ENCODE peak calls at places on chromosomes 12 and 14, in nine cellular contexts. V is T1000, G is NCI-H1092 treated with DMSO at 0.1 percent for 48 hours, C is endothelial cell, N is ureter, Y is cardiac fibroblast, I is EL, Z is ELF-1, X is neural crest cell. L is an unnamed sample.

GRCh38 chr12:25712169-25712568 is 159.1 kb upstream of the LMNTD1 start:
- DNase-seq in G (no peak), N (no peak), Y (no peak), C (no peak), X (no peak), V (no peak), Z (no peak), I (no peak), L (no peak)

GRCh38 chr14:104968153-104968527 is 10.0 kb downstream of the AHNAK2 start:
- DNase-seq in V (no peak), G (no peak), Z (peak), N (peak), C (peak), X (no peak), I (peak), Y (peak), L (peak)

GRCh38 chr14:50410921-50411320 is 14.2 kb upstream of the CDKL1 start:
- DNase-seq in I (peak), G (no peak), Y (peak), X (no peak), C (no peak), Z (no peak), N (no peak), V (no peak), L (no peak)

GRCh38 chr12:47878918-47879481 is 25.8 kb downstream of the VDR start:
- DNase-seq in X (no peak), Z (no peak), G (no peak), N (no peak), C (no peak), I (no peak), Y (no peak), V (no peak), L (no peak)

GRCh38 chr14:96053600-96054381 is 14.6 kb downstream of the C14orf132 start:
- DNase-seq in Z (no peak), V (peak), X (no peak), C (no peak), G (no peak), I (peak), N (peak), Y (peak), L (no peak)

GRCh38 chr12:44972746-44973421 is 78.0 kb downstream of the DBX2 start:
- DNase-seq in Z (peak), I (peak), Y (peak), G (peak), N (no peak), X (peak), V (no peak), C (no peak), L (peak)

GRCh38 chr14:60302663-60303062 is 53.6 kb downstream of the PPM1A start:
- DNase-seq in C (no peak), V (no peak), Y (no peak), X (no peak), N (no peak), Z (no peak), I (no peak), G (no peak), L (peak)

GRCh38 chr14:29906256-29906885 is 21.3 kb downstream of the PRKD1 start:
- DNase-seq in I (peak), X (no peak), Z (no peak), G (no peak), C (no peak), Y (no peak), N (peak), V (no peak), L (no peak)

GRCh38 chr12:55970775-55971174 is 3.1 kb upstream of the RAB5B start:
- DNase-seq in I (peak), C (no peak), Y (peak), X (no peak), G (no peak), V (peak), N (no peak), Z (no peak), L (no peak)

GRCh38 chr14:33704486-33704885 is 246.4 kb downstream of the EGLN3 start:
- DNase-seq in Y (no peak), N (no peak), X (no peak), I (no peak), C (no peak), Z (no peak), G (no peak), V (no peak), L (no peak)

GRCh38 chr12:68803948-68804653 is 3.9 kb upstream of the MDM2 start:
- DNase-seq in V (no peak), Z (no peak), X (no peak), N (peak), Y (no peak), C (no peak), G (no peak), I (no peak), L (peak)

GRCh38 chr12:44002607-44003006 is 166.7 kb downstream of the TMEM117 start:
- DNase-seq in N (no peak), I (no peak), Z (no peak), V (no peak), X (no peak), Y (no peak), C (no peak), G (no peak), L (no peak)

GRCh38 chr12:26017484-26018211 is 59.2 kb downstream of the RASSF8 start:
- DNase-seq in Z (peak), I (peak), C (peak), G (no peak), X (peak), Y (peak), V (no peak), N (no peak), L (peak)

GRCh38 chr12:116609715-116610114 is 50.5 kb downstream of the MAP1LC3B2 start:
- DNase-seq in N (no peak), I (no peak), C (peak), Z (peak), V (no peak), G (no peak), X (peak), Y (peak), L (peak)

GRCh38 chr12:4856556-4856955 is 53.1 kb upstream of the KCNA1 start:
- DNase-seq in V (no peak), G (peak), Y (no peak), N (no peak), X (no peak), C (no peak), Z (no peak), I (no peak), L (no peak)

GRCh38 chr12:117073611-117074010 is 25.6 kb downstream of the TESC start:
- DNase-seq in X (no peak), N (no peak), C (no peak), G (no peak), V (no peak), Z (no peak), I (no peak), Y (no peak), L (no peak)

GRCh38 chr12:34598851-34599529 is 576.7 kb downstream of the ALG10 start:
- DNase-seq in Y (no peak), Z (no peak), V (no peak), N (no peak), I (no peak), C (no peak), X (no peak), G (no peak), L (no peak)

GRCh38 chr14:80776657-80777056 is 164.9 kb downstream of the CEP128 start:
- DNase-seq in C (no peak), G (no peak), N (no peak), V (no peak), Y (no peak), X (no peak), I (no peak), Z (no peak), L (no peak)

GRCh38 chr14:101248056-101248725 is 313.1 kb upstream of the DIO3 start:
- DNase-seq in Z (no peak), G (no peak), N (no peak), Y (no peak), I (no peak), C (no peak), X (no peak), V (no peak), L (no peak)

GRCh38 chr14:96086574-96087077 is 47.5 kb downstream of the C14orf132 start:
- DNase-seq in C (no peak), X (no peak), Z (no peak), V (peak), I (peak), G (no peak), Y (no peak), N (no peak), L (no peak)

GRCh38 chr12:106711316-106711715 is 63.2 kb upstream of the RIC8B start:
- DNase-seq in Y (no peak), X (no peak), G (no peak), Z (no peak), I (no peak), N (no peak), C (no peak), V (no peak), L (no peak)

GRCh38 chr12:124772467-124773170 is 91.0 kb downstream of the SCARB1 start:
- DNase-seq in N (no peak), X (no peak), I (no peak), C (no peak), Y (no peak), Z (peak), V (no peak), G (no peak), L (peak)

GRCh38 chr14:32524609-32525391 is 195.7 kb downstream of the AKAP6 start:
- DNase-seq in Y (peak), X (no peak), Z (no peak), C (no peak), I (no peak), G (no peak), V (no peak), N (no peak), L (no peak)

GRCh38 chr12:86838709-86839108 is 582.5 kb upstream of the MGAT4C start:
- DNase-seq in N (no peak), V (no peak), I (no peak), X (no peak), G (no peak), C (no peak), Z (no peak), Y (peak), L (peak)

GRCh38 chr12:68591716-68592437 is 18.8 kb upstream of the RAP1B start:
- DNase-seq in Z (no peak), I (no peak), V (no peak), Y (no peak), G (no peak), X (no peak), C (no peak), N (no peak), L (no peak)

GRCh38 chr14:44961151-44961729 is 507 bp downstream of the KLHL28 start:
- DNase-seq in G (peak), I (peak), V (no peak), N (peak), Y (peak), X (peak), Z (peak), C (peak), L (peak)

GRCh38 chr12:106315523-106315922 is 13.0 kb downstream of the TCP11L2 start:
- DNase-seq in N (no peak), I (no peak), C (no peak), Z (peak), Y (no peak), X (no peak), G (no peak), V (no peak), L (peak)

GRCh38 chr14:69726761-69727511 is 40.0 kb upstream of the SRSF5 start:
- DNase-seq in X (peak), Y (peak), Z (peak), C (peak), G (peak), N (peak), I (peak), V (peak), L (peak)